ENCODE peak calls at places on chromosomes 12 and 14, in seven cellular contexts. One of them, this sample, is unnamed.

GRCh38 chr12:56724660-56724988 is 475 bp downstream of the NACA start:
- DNase-seq in suprapubic skin: no peak
- DNase-seq in esophagus squamous epithelium: no peak
- DNase-seq in tibial nerve: no peak
- DNase-seq in IMR-90: no peak
- DNase-seq in HCT116: no peak
- DNase-seq in sigmoid colon: no peak
- DNase-seq in this sample: no peak

GRCh38 chr14:90412058-90412457 is 15.2 kb downstream of the CALM1 start:
- DNase-seq in tibial nerve: no peak
- DNase-seq in HCT116: no peak
- DNase-seq in esophagus squamous epithelium: no peak
- DNase-seq in suprapubic skin: no peak
- DNase-seq in sigmoid colon: no peak
- DNase-seq in IMR-90: no peak
- DNase-seq in this sample: no peak

GRCh38 chr12:116876151-116876869 is 4.9 kb downstream of the HRK start:
- DNase-seq in HCT116: no peak
- DNase-seq in IMR-90: no peak
- DNase-seq in tibial nerve: no peak
- DNase-seq in sigmoid colon: no peak
- DNase-seq in suprapubic skin: no peak
- DNase-seq in esophagus squamous epithelium: no peak
- DNase-seq in this sample: no peak

GRCh38 chr12:109732321-109733305 is 19.0 kb downstream of the FAM222A start:
- DNase-seq in tibial nerve: peak; percentile 12
- DNase-seq in HCT116: no peak
- DNase-seq in esophagus squamous epithelium: no peak
- DNase-seq in sigmoid colon: peak; percentile 44
- DNase-seq in suprapubic skin: no peak
- DNase-seq in IMR-90: no peak
- DNase-seq in this sample: peak; percentile 10

GRCh38 chr12:5612556-5613421 is 180.9 kb downstream of the NTF3 start:
- DNase-seq in sigmoid colon: no peak
- DNase-seq in HCT116: no peak
- DNase-seq in esophagus squamous epithelium: no peak
- DNase-seq in tibial nerve: no peak
- DNase-seq in IMR-90: no peak
- DNase-seq in suprapubic skin: no peak
- DNase-seq in this sample: no peak

GRCh38 chr12:75944097-75944904 is 87.3 kb downstream of the PHLDA1 start:
- DNase-seq in sigmoid colon: no peak
- DNase-seq in esophagus squamous epithelium: no peak
- DNase-seq in suprapubic skin: no peak
- DNase-seq in HCT116: peak; percentile 84
- DNase-seq in IMR-90: peak; percentile 95
- DNase-seq in tibial nerve: no peak
- DNase-seq in this sample: no peak

GRCh38 chr14:103476631-103477030 is 46.0 kb downstream of the CKB start:
- DNase-seq in sigmoid colon: no peak
- DNase-seq in tibial nerve: no peak
- DNase-seq in suprapubic skin: no peak
- DNase-seq in HCT116: no peak
- DNase-seq in IMR-90: no peak
- DNase-seq in esophagus squamous epithelium: no peak
- DNase-seq in this sample: no peak

GRCh38 chr12:93156091-93156490 is 221.6 kb upstream of the NUDT4 start:
- DNase-seq in suprapubic skin: no peak
- DNase-seq in esophagus squamous epithelium: no peak
- DNase-seq in HCT116: no peak
- DNase-seq in IMR-90: no peak
- DNase-seq in tibial nerve: no peak
- DNase-seq in sigmoid colon: no peak
- DNase-seq in this sample: no peak

GRCh38 chr14:91387135-91387849 is 30.3 kb downstream of the CCDC88C start:
- DNase-seq in tibial nerve: no peak
- DNase-seq in sigmoid colon: no peak
- DNase-seq in HCT116: no peak
- DNase-seq in esophagus squamous epithelium: no peak
- DNase-seq in IMR-90: peak; percentile 40
- DNase-seq in suprapubic skin: no peak
- DNase-seq in this sample: no peak

GRCh38 chr12:112584266-112584722 is 165.5 kb downstream of the PTPN11 start:
- DNase-seq in IMR-90: no peak
- DNase-seq in tibial nerve: no peak
- DNase-seq in suprapubic skin: no peak
- DNase-seq in esophagus squamous epithelium: no peak
- DNase-seq in sigmoid colon: no peak
- DNase-seq in HCT116: peak; percentile 41
- DNase-seq in this sample: no peak

GRCh38 chr12:90253674-90254181 is 545.1 kb upstream of the ATP2B1 start:
- DNase-seq in esophagus squamous epithelium: peak; percentile 13
- DNase-seq in HCT116: peak; percentile 92
- DNase-seq in IMR-90: peak; percentile 92
- DNase-seq in tibial nerve: peak; percentile 60
- DNase-seq in suprapubic skin: peak; percentile 86
- DNase-seq in sigmoid colon: peak; percentile 87
- DNase-seq in this sample: peak; percentile 44

GRCh38 chr12:115103884-115104883 is 420.2 kb upstream of the TBX3 start:
- DNase-seq in IMR-90: peak; percentile 56
- DNase-seq in tibial nerve: no peak
- DNase-seq in sigmoid colon: no peak
- DNase-seq in HCT116: no peak
- DNase-seq in esophagus squamous epithelium: no peak
- DNase-seq in suprapubic skin: no peak
- DNase-seq in this sample: peak; percentile 76

GRCh38 chr14:103084021-103084919 is at the start of gene LBHD2:
- DNase-seq in tibial nerve: no peak
- DNase-seq in sigmoid colon: no peak
- DNase-seq in IMR-90: peak; percentile 17
- DNase-seq in suprapubic skin: no peak
- DNase-seq in HCT116: no peak
- DNase-seq in esophagus squamous epithelium: no peak
- DNase-seq in this sample: no peak

GRCh38 chr12:42873401-42873800 is 283.9 kb upstream of the PRICKLE1 start:
- DNase-seq in esophagus squamous epithelium: no peak
- DNase-seq in HCT116: no peak
- DNase-seq in tibial nerve: no peak
- DNase-seq in sigmoid colon: no peak
- DNase-seq in suprapubic skin: no peak
- DNase-seq in IMR-90: peak; percentile 57
- DNase-seq in this sample: no peak

GRCh38 chr14:77284066-77284855 is 13.3 kb upstream of the NGB start:
- DNase-seq in IMR-90: no peak
- DNase-seq in suprapubic skin: no peak
- DNase-seq in HCT116: no peak
- DNase-seq in tibial nerve: no peak
- DNase-seq in esophagus squamous epithelium: no peak
- DNase-seq in sigmoid colon: peak; percentile 21
- DNase-seq in this sample: no peak

GRCh38 chr14:96706893-96707292 is 90.3 kb upstream of the VRK1 start:
- DNase-seq in suprapubic skin: no peak
- DNase-seq in tibial nerve: no peak
- DNase-seq in IMR-90: no peak
- DNase-seq in esophagus squamous epithelium: no peak
- DNase-seq in HCT116: no peak
- DNase-seq in sigmoid colon: peak; percentile 11
- DNase-seq in this sample: no peak

DNA sequence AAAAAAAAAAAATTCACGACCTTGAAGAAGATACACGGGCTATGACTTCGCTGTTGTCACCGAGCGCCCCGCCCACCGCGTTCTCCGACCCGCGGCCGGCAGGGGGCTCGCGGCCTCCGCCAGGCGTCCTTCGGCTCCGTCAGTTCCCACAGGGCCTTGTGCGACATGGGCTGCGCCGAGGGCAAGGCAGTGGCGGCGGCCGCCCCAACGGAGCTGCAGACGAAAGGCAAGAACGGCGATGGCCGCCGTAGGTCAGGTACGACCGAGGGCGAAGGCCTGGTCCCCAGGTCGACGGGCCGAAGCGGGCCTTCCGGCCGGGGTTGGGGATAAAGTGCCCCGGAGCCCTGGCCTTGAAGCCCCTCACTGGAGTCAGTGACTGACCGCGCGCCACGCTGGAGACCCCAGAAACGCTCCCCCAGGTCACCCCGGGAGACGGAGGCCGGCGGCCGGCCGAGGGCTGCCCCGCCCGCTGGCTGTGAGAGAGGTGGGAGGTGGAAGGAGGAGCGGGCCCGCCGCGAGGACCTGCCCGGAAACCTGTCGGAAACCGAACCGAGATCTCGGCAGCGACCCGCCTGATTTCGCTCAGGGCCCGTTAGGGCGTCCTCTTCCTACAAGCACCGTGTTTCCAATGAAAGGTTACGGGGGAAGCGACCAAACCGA is at the start of gene TXNRD1:
- DNase-seq in HCT116: peak; percentile 56
- DNase-seq in sigmoid colon: peak; percentile 92
- DNase-seq in esophagus squamous epithelium: peak; percentile 8
- DNase-seq in IMR-90: peak; percentile 76
- DNase-seq in suprapubic skin: peak; percentile 88
- DNase-seq in tibial nerve: peak; percentile 55
- DNase-seq in this sample: peak; percentile 91
- TF ChIP-seq POLR2A in HCT116: no peak
- TF ChIP-seq POLR2A in sigmoid colon: no peak
- TF ChIP-seq POLR2A in esophagus squamous epithelium: no peak
- TF ChIP-seq POLR2A in IMR-90: peak; percentile 63
- TF ChIP-seq POLR2A in suprapubic skin: peak; percentile 35
- TF ChIP-seq POLR2A in tibial nerve: peak; percentile 37
- TF ChIP-seq POLR2A in this sample: peak; percentile 92

DNA sequence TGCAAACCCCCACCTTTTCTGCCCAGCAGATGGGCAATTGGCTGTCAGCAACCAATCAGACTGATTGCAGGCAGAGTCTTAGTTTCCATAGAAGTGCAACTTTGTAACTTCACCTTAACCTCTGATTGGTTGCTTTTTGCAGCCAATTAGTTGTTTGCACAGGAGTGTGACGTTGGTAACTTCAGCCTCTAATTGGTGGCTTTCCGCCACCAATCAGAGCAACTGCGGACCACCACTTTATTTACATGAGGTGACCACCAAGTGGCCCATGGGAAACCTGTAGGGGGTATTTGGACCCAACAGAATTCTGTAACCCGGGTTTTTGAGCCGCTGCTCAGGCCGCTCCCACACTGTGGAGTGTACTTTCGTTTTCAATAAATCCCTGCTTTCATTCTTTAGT is 32.3 kb downstream of the CDKN1B start:
- DNase-seq in suprapubic skin: no peak
- DNase-seq in esophagus squamous epithelium: no peak
- DNase-seq in HCT116: no peak
- DNase-seq in sigmoid colon: no peak
- DNase-seq in IMR-90: no peak
- DNase-seq in tibial nerve: no peak
- DNase-seq in this sample: no peak
- H3K27ac ChIP-seq in suprapubic skin: no peak overlapping the region
- H3K27ac ChIP-seq in esophagus squamous epithelium: peak overlapping the region; percentile 51
- H3K27ac ChIP-seq in HCT116: no peak overlapping the region
- H3K27ac ChIP-seq in sigmoid colon: no peak overlapping the region
- H3K27ac ChIP-seq in IMR-90: no peak overlapping the region
- H3K27ac ChIP-seq in tibial nerve: peak overlapping the region; percentile 91
- H3K27ac ChIP-seq in this sample: no peak overlapping the region

GRCh38 chr14:69873877-69874780 is 5.1 kb upstream of the SMOC1 start:
- DNase-seq in HCT116: no peak
- DNase-seq in esophagus squamous epithelium: no peak
- DNase-seq in IMR-90: peak; percentile 51
- DNase-seq in tibial nerve: no peak
- DNase-seq in suprapubic skin: no peak
- DNase-seq in sigmoid colon: no peak
- DNase-seq in this sample: no peak

GRCh38 chr14:69865701-69866365 is 13.4 kb upstream of the SMOC1 start:
- DNase-seq in IMR-90: no peak
- DNase-seq in suprapubic skin: no peak
- DNase-seq in sigmoid colon: no peak
- DNase-seq in esophagus squamous epithelium: no peak
- DNase-seq in HCT116: no peak
- DNase-seq in tibial nerve: no peak
- DNase-seq in this sample: no peak

GRCh38 chr14:69868363-69868963 is 10.8 kb upstream of the SMOC1 start:
- DNase-seq in esophagus squamous epithelium: no peak
- DNase-seq in IMR-90: no peak
- DNase-seq in tibial nerve: no peak
- DNase-seq in HCT116: no peak
- DNase-seq in sigmoid colon: no peak
- DNase-seq in suprapubic skin: no peak
- DNase-seq in this sample: no peak

GRCh38 chr14:69876221-69876847 is 2.9 kb upstream of the SMOC1 start:
- DNase-seq in esophagus squamous epithelium: no peak
- DNase-seq in IMR-90: no peak
- DNase-seq in sigmoid colon: no peak
- DNase-seq in suprapubic skin: no peak
- DNase-seq in tibial nerve: no peak
- DNase-seq in HCT116: no peak
- DNase-seq in this sample: no peak

DNA sequence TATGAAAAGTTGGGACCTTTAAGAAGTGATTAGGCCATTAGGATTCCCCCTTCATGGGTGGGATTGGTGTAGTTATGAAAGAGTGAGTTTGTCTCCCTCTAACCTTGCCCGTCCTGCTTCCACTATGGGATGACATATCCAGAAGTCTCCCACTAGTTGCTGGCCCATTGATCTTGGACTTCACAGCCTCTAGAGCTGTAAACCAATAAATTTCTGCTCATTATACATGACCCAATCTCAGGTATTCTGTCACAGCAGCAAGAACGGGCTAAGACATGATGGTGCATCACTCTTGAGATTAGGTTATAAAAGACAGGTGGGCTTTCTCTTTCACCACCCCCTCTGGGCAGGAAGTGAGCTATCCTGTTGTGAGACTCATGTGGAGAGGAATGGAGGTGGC is 8.6 kb upstream of the SMOC1 start:
- DNase-seq in HCT116: no peak
- DNase-seq in tibial nerve: no peak
- DNase-seq in esophagus squamous epithelium: no peak
- DNase-seq in suprapubic skin: no peak
- DNase-seq in sigmoid colon: no peak
- DNase-seq in IMR-90: no peak
- DNase-seq in this sample: no peak
- H3K27me3 ChIP-seq in HCT116: no peaks in the 10 kb centered on the region
- H3K27me3 ChIP-seq in tibial nerve: no peaks in the 10 kb centered on the region
- H3K27me3 ChIP-seq in esophagus squamous epithelium: no peaks in the 10 kb centered on the region
- H3K27me3 ChIP-seq in suprapubic skin: no peaks in the 10 kb centered on the region
- H3K27me3 ChIP-seq in sigmoid colon: no peaks in the 10 kb centered on the region
- H3K27me3 ChIP-seq in IMR-90: peaks cover 6% of the 10 kb centered on the region
- H3K27me3 ChIP-seq in this sample: no peaks in the 10 kb centered on the region

DNA sequence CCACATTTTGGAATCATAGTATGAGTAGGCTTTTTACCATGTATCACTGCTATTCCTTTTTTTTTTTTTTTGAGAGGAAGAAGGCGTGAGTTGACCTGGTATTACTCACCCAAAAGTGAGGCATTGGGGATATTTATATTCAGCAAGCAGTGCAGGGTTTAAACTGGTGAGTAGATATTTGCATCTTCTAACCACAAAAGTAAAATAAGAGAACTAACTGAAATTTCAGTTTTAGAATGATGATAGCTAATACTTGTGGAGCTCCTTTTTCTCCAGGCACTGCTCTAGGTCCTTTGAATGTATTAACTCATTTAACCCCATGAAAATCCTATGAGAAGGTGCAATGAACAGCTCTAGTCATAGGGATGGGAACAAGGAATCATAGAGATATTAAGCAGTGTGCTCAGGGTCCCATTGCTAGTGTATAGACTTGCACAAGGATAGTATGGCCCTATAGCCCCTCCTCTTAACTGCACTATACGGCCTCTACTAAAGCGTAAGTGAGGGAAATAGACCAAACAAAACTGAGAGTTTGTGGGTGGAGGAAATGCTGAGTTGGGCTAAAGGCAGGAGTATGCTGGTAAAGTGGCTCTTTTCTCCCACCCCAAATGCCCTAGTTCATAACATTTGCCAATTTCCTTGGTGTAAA is 104.3 kb upstream of the MAX start:
- DNase-seq in tibial nerve: no peak
- DNase-seq in suprapubic skin: no peak
- DNase-seq in IMR-90: peak; percentile 91
- DNase-seq in HCT116: no peak
- DNase-seq in sigmoid colon: no peak
- DNase-seq in esophagus squamous epithelium: no peak
- DNase-seq in this sample: no peak
- TF ChIP-seq POLR2A in tibial nerve: no peak
- TF ChIP-seq POLR2A in suprapubic skin: no peak
- TF ChIP-seq POLR2A in IMR-90: no peak
- TF ChIP-seq POLR2A in HCT116: no peak
- TF ChIP-seq POLR2A in sigmoid colon: no peak
- TF ChIP-seq POLR2A in esophagus squamous epithelium: no peak
- TF ChIP-seq POLR2A in this sample: no peak